ENCODE peak calls at places on chromosomes 13 and 19, in five cellular contexts. S is T-helper 22 cell; Q is endothelial cell; E is hepatocyte; L is stimulated activated CD4-positive, alpha-beta T cell treated with anti-CD3 and anti-CD28 coated beads, Interleukin-4, amount 100 ng/mL, for 48 hours. R is an unnamed sample.
A peak's percentile ranks its signal among the peaks of the same experiment; 100 is the strongest.

GRCh38 chr13:39777527-39778061 is 122.1 kb downstream of the COG6 start:
- DNase-seq in S (no peak), Q (no peak), E (peak; percentile 38), L (peak; percentile 42), R (peak; percentile 81)

GRCh38 chr13:91313103-91313502 is 34.4 kb upstream of the MIR17HG start:
- DNase-seq in S (no peak), Q (peak; percentile 20), E (peak; percentile 20), L (no peak), R (no peak)

GRCh38 chr13:29791997-29792775 is 58.2 kb downstream of the UBL3 start:
- DNase-seq in S (no peak), Q (no peak), E (no peak), L (no peak), R (no peak)

GRCh38 chr13:40974460-40975407 is 44.4 kb downstream of the ELF1 start:
- DNase-seq in S (no peak), Q (peak; percentile 38), E (peak; percentile 58), L (peak; percentile 15), R (no peak)

GRCh38 chr13:44906758-44907157 is 82.5 kb downstream of the NUFIP1 start:
- DNase-seq in S (no peak), Q (no peak), E (peak; percentile 57), L (no peak), R (no peak)

GRCh38 chr19:32671883-32672282 is 3.1 kb downstream of the ANKRD27 start:
- DNase-seq in S (no peak), Q (no peak), E (no peak), L (no peak), R (no peak)

GRCh38 chr13:90416519-90416918 is 931.0 kb upstream of the MIR17HG start:
- DNase-seq in S (no peak), Q (no peak), E (no peak), L (no peak), R (peak; percentile 7)

GRCh38 chr13:33958964-33959363 is 141.0 kb downstream of the RFC3 start:
- DNase-seq in S (no peak), Q (no peak), E (no peak), L (no peak), R (no peak)

GRCh38 chr13:99230991-99231390 is 27.2 kb downstream of the GPR18 start:
- DNase-seq in S (no peak), Q (no peak), E (no peak), L (no peak), R (no peak)

GRCh38 chr19:18776736-18777135 is 14.4 kb downstream of the COMP start:
- DNase-seq in S (no peak), Q (no peak), E (no peak), L (no peak), R (peak; percentile 68)

R was measured in trophoblast cell.